ENCODE peak calls at places on chromosomes 16 and 17, in nine cellular contexts. I is AG09319; Z is bronchial epithelial cell; V is body of pancreas; S is effector CD4-positive, alpha-beta T cell; M is sigmoid colon; W is AG20443; L is mucosa of descending colon; K is A673. P is an unnamed sample.

GRCh38 chr17:27070836-27071235 is 223.1 kb upstream of the WSB1 start:
- DNase-seq in Z (no peak), S (no peak), W (no peak), M (no peak), K (no peak), V (no peak), I (no peak), L (no peak), P (no peak)

GRCh38 chr16:22091721-22092120 is 620 bp upstream of the VWA3A start:
- DNase-seq in I (no peak), V (no peak), M (no peak), W (no peak), Z (no peak), K (no peak), L (no peak), S (no peak), P (no peak)

GRCh38 chr16:4663756-4664465 is 29.5 kb upstream of the NUDT16L1 start:
- DNase-seq in I (no peak), Z (no peak), M (peak), L (peak), W (no peak), V (no peak), K (no peak), S (no peak), P (peak)

GRCh38 chr17:8300629-8301242 is 5.5 kb upstream of the SLC25A35 start:
- DNase-seq in K (peak), V (peak), W (peak), Z (peak), S (peak), I (peak), L (peak), M (peak), P (peak)

GRCh38 chr16:35795361-35796029 is 2336.1 kb downstream of the TP53TG3F start:
- DNase-seq in S (no peak), W (no peak), Z (no peak), I (no peak), V (no peak), K (no peak), L (no peak), M (no peak), P (no peak)

GRCh38 chr17:9900744-9901143 is 4.3 kb downstream of the RCVRN start:
- DNase-seq in Z (peak), L (no peak), I (no peak), M (no peak), K (no peak), W (peak), S (no peak), V (no peak), P (no peak)

GRCh38 chr16:9791566-9791965 is 390.7 kb downstream of the GRIN2A start:
- DNase-seq in S (no peak), I (no peak), L (no peak), W (no peak), V (no peak), M (no peak), K (no peak), Z (no peak), P (no peak)

GRCh38 chr17:28745777-28746473 is 2.1 kb downstream of the TRAF4 start:
- DNase-seq in Z (peak), V (peak), S (no peak), L (peak), I (no peak), K (peak), M (no peak), W (no peak), P (peak)

GRCh38 chr17:62692721-62693431 is 65.4 kb downstream of the MRC2 start:
- DNase-seq in L (no peak), Z (no peak), S (no peak), V (no peak), K (peak), W (peak), I (no peak), M (no peak), P (peak)

GRCh38 chr16:86955136-86955890 is 361.9 kb downstream of the C16orf95 start:
- DNase-seq in S (no peak), W (no peak), K (no peak), V (no peak), Z (no peak), I (no peak), M (peak), L (no peak), P (no peak)

GRCh38 chr16:59881366-59881765 is 1147.2 kb upstream of the GOT2 start:
- DNase-seq in I (no peak), S (no peak), Z (no peak), W (no peak), M (no peak), L (no peak), V (no peak), K (no peak), P (no peak)

GRCh38 chr17:44376124-44376523 is 12.5 kb upstream of the FAM171A2 start:
- DNase-seq in Z (no peak), V (no peak), S (no peak), K (peak), W (peak), I (no peak), M (peak), L (peak), P (peak)

GRCh38 chr16:15041260-15042011 is 14.4 kb downstream of the NTAN1 start:
- DNase-seq in V (no peak), K (no peak), W (peak), Z (no peak), S (no peak), I (peak), M (peak), L (peak), P (no peak)

GRCh38 chr17:58317421-58318064 is 11.1 kb downstream of the TSPOAP1 start:
- DNase-seq in Z (peak), M (peak), V (peak), W (peak), L (no peak), I (no peak), S (peak), K (peak), P (peak)

GRCh38 chr17:41464682-41465081 is 2.5 kb downstream of the KRT32 start:
- DNase-seq in W (peak), I (peak), Z (peak), V (no peak), S (no peak), L (no peak), K (peak), M (no peak), P (no peak)

GRCh38 chr17:79956853-79957252 is 78.8 kb downstream of the TBC1D16 start:
- DNase-seq in S (no peak), K (no peak), W (no peak), Z (no peak), L (no peak), V (peak), I (no peak), M (peak), P (no peak)

GRCh38 chr16:20740007-20740883 is 1.4 kb downstream of the THUMPD1 start:
- DNase-seq in I (no peak), W (peak), M (no peak), L (no peak), K (peak), V (peak), S (peak), Z (peak), P (peak)

GRCh38 chr17:27424941-27425340 is 31.3 kb upstream of the KSR1 start:
- DNase-seq in Z (no peak), W (no peak), S (no peak), M (no peak), L (no peak), V (no peak), K (no peak), I (no peak), P (no peak)

GRCh38 chr17:31424944-31425582 is 33.6 kb downstream of the RAB11FIP4 start:
- DNase-seq in I (no peak), V (peak), Z (no peak), L (peak), M (no peak), K (no peak), W (no peak), S (no peak), P (no peak)